ENCODE peak calls at places on chromosomes 3 and 15, in ten cellular contexts. One of them, this sample, is unnamed.

GRCh38 chr15:58309993-58310928 is 121.5 kb upstream of the LIPC start:
- DNase-seq in GM12878: no peak
- DNase-seq in transverse colon: no peak
- DNase-seq in A549: no peak
- DNase-seq in H1: no peak
- DNase-seq in upper lobe of left lung: peak; percentile 55
- DNase-seq in suprapubic skin: no peak
- DNase-seq in sigmoid colon: peak; percentile 67
- DNase-seq in ovary: no peak
- DNase-seq in HepG2: peak; percentile 6
- DNase-seq in this sample: no peak

GRCh38 chr3:120081719-120082118 is 12.5 kb downstream of the GSK3B start:
- DNase-seq in GM12878: no peak
- DNase-seq in transverse colon: no peak
- DNase-seq in A549: no peak
- DNase-seq in H1: no peak
- DNase-seq in upper lobe of left lung: no peak
- DNase-seq in suprapubic skin: no peak
- DNase-seq in sigmoid colon: no peak
- DNase-seq in ovary: no peak
- DNase-seq in HepG2: no peak
- DNase-seq in this sample: no peak

GRCh38 chr3:12999147-13000140 is 73.8 kb downstream of the IQSEC1 start:
- DNase-seq in GM12878: no peak
- DNase-seq in transverse colon: peak; percentile 93
- DNase-seq in A549: no peak
- DNase-seq in H1: no peak
- DNase-seq in upper lobe of left lung: peak; percentile 93
- DNase-seq in suprapubic skin: peak; percentile 94
- DNase-seq in sigmoid colon: peak; percentile 90
- DNase-seq in ovary: peak; percentile 47
- DNase-seq in HepG2: peak; percentile 92
- DNase-seq in this sample: peak; percentile 65

GRCh38 chr3:24129549-24129948 is 184.5 kb downstream of the NR1D2 start:
- DNase-seq in GM12878: no peak
- DNase-seq in transverse colon: no peak
- DNase-seq in A549: no peak
- DNase-seq in H1: no peak
- DNase-seq in upper lobe of left lung: no peak
- DNase-seq in suprapubic skin: no peak
- DNase-seq in sigmoid colon: no peak
- DNase-seq in ovary: no peak
- DNase-seq in HepG2: no peak
- DNase-seq in this sample: no peak

GRCh38 chr15:58934114-58934447 is 602 bp upstream of the SLTM start:
- DNase-seq in GM12878: no peak
- DNase-seq in transverse colon: no peak
- DNase-seq in A549: no peak
- DNase-seq in H1: no peak
- DNase-seq in upper lobe of left lung: no peak
- DNase-seq in suprapubic skin: no peak
- DNase-seq in sigmoid colon: no peak
- DNase-seq in ovary: no peak
- DNase-seq in HepG2: no peak
- DNase-seq in this sample: no peak

GRCh38 chr3:113912551-113913246 is 35.1 kb upstream of the ZDHHC23 start:
- DNase-seq in GM12878: peak; percentile 35
- DNase-seq in transverse colon: peak; percentile 26
- DNase-seq in A549: peak; percentile 78
- DNase-seq in H1: no peak
- DNase-seq in upper lobe of left lung: peak; percentile 37
- DNase-seq in suprapubic skin: no peak
- DNase-seq in sigmoid colon: no peak
- DNase-seq in ovary: no peak
- DNase-seq in HepG2: peak; percentile 69
- DNase-seq in this sample: no peak

GRCh38 chr3:169400205-169400604 is 263.3 kb downstream of the MECOM start:
- DNase-seq in GM12878: no peak
- DNase-seq in transverse colon: no peak
- DNase-seq in A549: no peak
- DNase-seq in H1: no peak
- DNase-seq in upper lobe of left lung: no peak
- DNase-seq in suprapubic skin: no peak
- DNase-seq in sigmoid colon: no peak
- DNase-seq in ovary: no peak
- DNase-seq in HepG2: no peak
- DNase-seq in this sample: no peak

GRCh38 chr3:177066068-177066467 is 131.2 kb downstream of the TBL1XR1 start:
- DNase-seq in GM12878: no peak
- DNase-seq in transverse colon: no peak
- DNase-seq in A549: no peak
- DNase-seq in H1: no peak
- DNase-seq in upper lobe of left lung: no peak
- DNase-seq in suprapubic skin: no peak
- DNase-seq in sigmoid colon: no peak
- DNase-seq in ovary: no peak
- DNase-seq in HepG2: no peak
- DNase-seq in this sample: no peak

GRCh38 chr3:23948761-23949160 is 3.7 kb downstream of the NR1D2 start:
- DNase-seq in GM12878: no peak
- DNase-seq in transverse colon: no peak
- DNase-seq in A549: no peak
- DNase-seq in H1: no peak
- DNase-seq in upper lobe of left lung: no peak
- DNase-seq in suprapubic skin: no peak
- DNase-seq in sigmoid colon: no peak
- DNase-seq in ovary: no peak
- DNase-seq in HepG2: no peak
- DNase-seq in this sample: no peak

GRCh38 chr3:21645121-21645897 is 105.7 kb downstream of the ZNF385D start:
- DNase-seq in GM12878: no peak
- DNase-seq in transverse colon: no peak
- DNase-seq in A549: no peak
- DNase-seq in H1: no peak
- DNase-seq in upper lobe of left lung: no peak
- DNase-seq in suprapubic skin: no peak
- DNase-seq in sigmoid colon: no peak
- DNase-seq in ovary: no peak
- DNase-seq in HepG2: no peak
- DNase-seq in this sample: no peak

GRCh38 chr15:57527382-57528091 is 64.2 kb upstream of the MYZAP start:
- DNase-seq in GM12878: peak; percentile 46
- DNase-seq in transverse colon: no peak
- DNase-seq in A549: peak; percentile 89
- DNase-seq in H1: peak; percentile 50
- DNase-seq in upper lobe of left lung: no peak
- DNase-seq in suprapubic skin: no peak
- DNase-seq in sigmoid colon: peak; percentile 71
- DNase-seq in ovary: peak; percentile 64
- DNase-seq in HepG2: peak; percentile 76
- DNase-seq in this sample: peak; percentile 54

DNA sequence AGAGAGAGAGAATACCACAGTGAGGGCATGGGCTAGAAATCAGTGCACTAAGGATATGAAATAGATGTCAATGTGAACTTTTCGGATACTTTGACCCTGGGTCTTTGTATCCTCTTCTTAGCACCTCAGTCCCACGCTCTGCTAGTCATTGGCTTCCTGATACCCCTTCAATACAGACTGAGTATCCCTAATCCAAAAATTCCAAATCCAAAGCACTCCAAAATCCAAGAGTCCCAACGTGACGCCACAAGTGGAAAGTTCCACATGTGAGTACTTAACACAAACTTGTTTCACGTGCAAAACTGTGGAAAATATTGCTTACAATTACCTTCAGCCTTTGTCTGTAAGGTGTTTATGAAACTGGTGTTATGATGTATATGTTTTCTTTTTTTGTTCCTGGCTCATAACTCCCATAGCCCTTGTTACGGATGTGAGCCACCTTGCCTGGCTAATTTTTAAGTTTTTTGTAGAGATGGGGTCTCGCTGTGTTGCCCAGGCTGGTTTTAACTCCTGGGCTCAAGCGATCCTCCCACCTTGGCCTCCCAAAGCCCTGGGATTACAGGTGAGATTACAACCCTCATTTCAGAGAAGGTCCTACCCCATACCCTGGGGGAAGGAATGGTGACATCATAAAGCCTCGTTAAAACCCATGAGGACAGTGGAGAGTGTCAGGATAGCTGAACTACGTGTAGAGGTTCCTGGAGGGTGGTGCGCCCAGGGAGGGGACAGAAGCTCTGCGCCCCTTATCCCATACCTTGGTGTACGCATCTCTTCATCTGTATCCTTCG is 10.2 kb upstream of the IRAK2 start:
- DNase-seq in GM12878: no peak
- DNase-seq in transverse colon: no peak
- DNase-seq in A549: no peak
- DNase-seq in H1: no peak
- DNase-seq in upper lobe of left lung: no peak
- DNase-seq in suprapubic skin: no peak
- DNase-seq in sigmoid colon: no peak
- DNase-seq in ovary: no peak
- DNase-seq in HepG2: no peak
- DNase-seq in this sample: no peak
- TF ChIP-seq POLR2A in GM12878: peak; percentile 58
- TF ChIP-seq POLR2A in transverse colon: no peak
- TF ChIP-seq POLR2A in A549: no peak
- TF ChIP-seq POLR2A in H1: no peak
- TF ChIP-seq POLR2A in upper lobe of left lung: no peak
- TF ChIP-seq POLR2A in suprapubic skin: no peak
- TF ChIP-seq POLR2A in sigmoid colon: no peak
- TF ChIP-seq POLR2A in ovary: no peak
- TF ChIP-seq POLR2A in HepG2: peak; percentile 26
- TF ChIP-seq POLR2A in this sample: no peak

GRCh38 chr3:101802179-101802578 is 23.2 kb downstream of the NXPE3 start:
- DNase-seq in GM12878: no peak
- DNase-seq in transverse colon: no peak
- DNase-seq in A549: no peak
- DNase-seq in H1: no peak
- DNase-seq in upper lobe of left lung: no peak
- DNase-seq in suprapubic skin: no peak
- DNase-seq in sigmoid colon: no peak
- DNase-seq in ovary: no peak
- DNase-seq in HepG2: peak; percentile 20
- DNase-seq in this sample: no peak
- TF ChIP-seq EP300 in GM12878: no peak
- TF ChIP-seq EP300 in transverse colon: no peak
- TF ChIP-seq EP300 in A549: no peak
- TF ChIP-seq EP300 in H1: no peak
- TF ChIP-seq EP300 in upper lobe of left lung: no peak
- TF ChIP-seq EP300 in suprapubic skin: no peak
- TF ChIP-seq EP300 in sigmoid colon: no peak
- TF ChIP-seq EP300 in ovary: no peak
- TF ChIP-seq EP300 in HepG2: no peak
- TF ChIP-seq EP300 in this sample: no peak

GRCh38 chr3:32781211-32781968 is 36.4 kb upstream of the TRIM71 start:
- DNase-seq in GM12878: peak; percentile 26
- DNase-seq in transverse colon: peak; percentile 79
- DNase-seq in A549: peak; percentile 89
- DNase-seq in H1: peak; percentile 86
- DNase-seq in upper lobe of left lung: peak; percentile 88
- DNase-seq in suprapubic skin: peak; percentile 82
- DNase-seq in sigmoid colon: peak; percentile 73
- DNase-seq in ovary: peak; percentile 81
- DNase-seq in HepG2: peak; percentile 83
- DNase-seq in this sample: peak; percentile 54
- TF ChIP-seq POLR2A in GM12878: no peak
- TF ChIP-seq POLR2A in transverse colon: no peak
- TF ChIP-seq POLR2A in A549: no peak
- TF ChIP-seq POLR2A in H1: peak; percentile 82
- TF ChIP-seq POLR2A in upper lobe of left lung: no peak
- TF ChIP-seq POLR2A in suprapubic skin: no peak
- TF ChIP-seq POLR2A in sigmoid colon: no peak
- TF ChIP-seq POLR2A in ovary: no peak
- TF ChIP-seq POLR2A in HepG2: peak; percentile 59
- TF ChIP-seq POLR2A in this sample: no peak

GRCh38 chr15:89731275-89731674 is 19.8 kb downstream of the MESP1 start:
- DNase-seq in GM12878: no peak
- DNase-seq in transverse colon: no peak
- DNase-seq in A549: no peak
- DNase-seq in H1: no peak
- DNase-seq in upper lobe of left lung: no peak
- DNase-seq in suprapubic skin: no peak
- DNase-seq in sigmoid colon: no peak
- DNase-seq in ovary: no peak
- DNase-seq in HepG2: no peak
- DNase-seq in this sample: no peak

GRCh38 chr15:89724621-89725020 is 26.4 kb downstream of the MESP1 start:
- DNase-seq in GM12878: no peak
- DNase-seq in transverse colon: no peak
- DNase-seq in A549: no peak
- DNase-seq in H1: no peak
- DNase-seq in upper lobe of left lung: no peak
- DNase-seq in suprapubic skin: no peak
- DNase-seq in sigmoid colon: no peak
- DNase-seq in ovary: no peak
- DNase-seq in HepG2: no peak
- DNase-seq in this sample: no peak

GRCh38 chr15:89725064-89725463 is 26.0 kb downstream of the MESP1 start:
- DNase-seq in GM12878: no peak
- DNase-seq in transverse colon: no peak
- DNase-seq in A549: no peak
- DNase-seq in H1: no peak
- DNase-seq in upper lobe of left lung: no peak
- DNase-seq in suprapubic skin: no peak
- DNase-seq in sigmoid colon: no peak
- DNase-seq in ovary: no peak
- DNase-seq in HepG2: no peak
- DNase-seq in this sample: no peak

GRCh38 chr15:89732451-89733172 is 18.4 kb downstream of the MESP1 start:
- DNase-seq in GM12878: no peak
- DNase-seq in transverse colon: no peak
- DNase-seq in A549: no peak
- DNase-seq in H1: no peak
- DNase-seq in upper lobe of left lung: no peak
- DNase-seq in suprapubic skin: no peak
- DNase-seq in sigmoid colon: no peak
- DNase-seq in ovary: peak; percentile 68
- DNase-seq in HepG2: no peak
- DNase-seq in this sample: no peak

DNA sequence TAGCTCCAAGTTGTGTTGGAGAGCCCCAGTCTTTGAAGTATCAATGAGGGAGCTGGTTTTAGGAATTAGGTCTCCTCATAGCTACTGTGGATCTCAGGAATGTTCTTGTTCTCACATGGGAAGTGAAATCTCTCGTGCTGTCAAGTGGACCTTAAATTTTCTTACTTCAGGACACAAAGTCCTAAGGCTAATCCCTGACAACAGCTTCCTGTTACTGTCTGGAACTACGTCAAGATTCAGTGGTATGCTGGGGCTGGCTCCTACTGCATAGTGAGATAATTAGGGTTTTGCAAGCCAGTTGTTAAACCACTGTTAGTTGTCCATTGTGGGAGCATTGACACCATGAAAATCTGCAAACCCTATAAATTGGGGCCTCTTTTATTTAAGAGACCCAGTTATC is 22.8 kb downstream of the MESP1 start:
- DNase-seq in GM12878: no peak
- DNase-seq in transverse colon: no peak
- DNase-seq in A549: no peak
- DNase-seq in H1: no peak
- DNase-seq in upper lobe of left lung: no peak
- DNase-seq in suprapubic skin: no peak
- DNase-seq in sigmoid colon: no peak
- DNase-seq in ovary: no peak
- DNase-seq in HepG2: no peak
- DNase-seq in this sample: no peak
- TF ChIP-seq EP300 in GM12878: no peak
- TF ChIP-seq EP300 in transverse colon: peak; percentile 9
- TF ChIP-seq EP300 in A549: no peak
- TF ChIP-seq EP300 in H1: no peak
- TF ChIP-seq EP300 in upper lobe of left lung: peak; percentile 43
- TF ChIP-seq EP300 in suprapubic skin: peak; percentile 84
- TF ChIP-seq EP300 in sigmoid colon: no peak
- TF ChIP-seq EP300 in ovary: peak; percentile 91
- TF ChIP-seq EP300 in HepG2: no peak
- TF ChIP-seq EP300 in this sample: peak; percentile 66

This sample was measured in tibial nerve.